ENCODE peak calls at places on chromosomes 13 and 19, in five cellular contexts. A is upper lobe of left lung, P is esophagus squamous epithelium, Y is heart left ventricle, O is IMR-90. I is an unnamed sample. For H3K4me1, the result is how much of the 10 kb centered on the place peaks cover.

GRCh38 chr13:54016548-54016947 is 987.9 kb downstream of the OLFM4 start:
- DNase-seq in A (no peak), P (no peak), Y (no peak), O (no peak), I (no peak)

GRCh38 chr19:1411255-1412191 is 4.1 kb downstream of the DAZAP1 start:
- DNase-seq in A (no peak), P (no peak), Y (peak), O (peak), I (no peak)

GRCh38 chr13:85755123-85755522 is 44.1 kb downstream of the SLITRK6 start:
- DNase-seq in A (no peak), P (no peak), Y (no peak), O (peak), I (no peak)

GRCh38 chr19:16233836-16234551 is 36.3 kb downstream of the AP1M1 start:
- DNase-seq in A (no peak), P (no peak), Y (no peak), O (no peak), I (no peak)

GRCh38 chr19:45767410-45767880 is 1.6 kb downstream of the SIX5 start:
- DNase-seq in A (peak), P (no peak), Y (peak), O (peak), I (peak)

GRCh38 chr19:36113895-36114762 is 546 bp downstream of the POLR2I start:
- DNase-seq in A (peak), P (no peak), Y (peak), O (peak), I (peak)

GRCh38 chr19:3207466-3208242 is 16.8 kb upstream of the CELF5 start:
- DNase-seq in A (no peak), P (no peak), Y (no peak), O (no peak), I (no peak)

GRCh38 chr13:50574731-50575130 is 268.8 kb downstream of the DLEU7 start:
- DNase-seq in A (no peak), P (no peak), Y (no peak), O (no peak), I (no peak)

GRCh38 chr19:38045554-38046253 is 138.7 kb downstream of the SIPA1L3 start:
- DNase-seq in A (no peak), P (no peak), Y (no peak), O (no peak), I (no peak)

GRCh38 chr13:20129076-20129475 is 31.8 kb downstream of the GJA3 start:
- DNase-seq in A (no peak), P (no peak), Y (no peak), O (no peak), I (no peak)

GRCh38 chr13:29100739-29101138 is 280.6 kb downstream of the MTUS2 start:
- DNase-seq in A (no peak), P (no peak), Y (no peak), O (no peak), I (no peak)

GRCh38 chr13:79781829-79782540 is 301.0 kb downstream of the NDFIP2 start:
- DNase-seq in A (no peak), P (no peak), Y (no peak), O (peak), I (no peak)

GRCh38 chr13:104750377-104750776 is 1684.2 kb upstream of the SLC10A2 start:
- DNase-seq in A (no peak), P (no peak), Y (no peak), O (no peak), I (no peak)

GRCh38 chr13:104648291-104648690 is 1582.1 kb upstream of the SLC10A2 start:
- DNase-seq in A (no peak), P (no peak), Y (no peak), O (no peak), I (no peak)

GRCh38 chr19:15288146-15288963 is 44.0 kb downstream of the BRD4 start:
- DNase-seq in A (no peak), P (no peak), Y (no peak), O (peak), I (no peak)

GRCh38 chr13:33751151-33751550 is 66.8 kb upstream of the RFC3 start:
- DNase-seq in A (no peak), P (no peak), Y (no peak), O (peak), I (no peak)

GRCh38 chr13:110985570-110985969 is 70.7 kb upstream of the ANKRD10 start:
- DNase-seq in A (no peak), P (no peak), Y (no peak), O (peak), I (no peak)

GRCh38 chr19:2044709-2045500 is 6.1 kb downstream of the MKNK2 start:
- DNase-seq in A (no peak), P (no peak), Y (no peak), O (no peak), I (no peak)

GRCh38 chr19:31991984-31992655 is 353.3 kb upstream of the ZNF507 start:
- DNase-seq in A (no peak), P (no peak), Y (no peak), O (no peak), I (no peak)

GRCh38 chr13:73598021-73598712 is 536.0 kb downstream of the KLF12 start:
- DNase-seq in A (no peak), P (no peak), Y (no peak), O (peak), I (no peak)

GRCh38 chr13:98978280-98978679 is 416 bp upstream of the DOCK9 start:
- DNase-seq in A (no peak), P (no peak), Y (no peak), O (peak), I (no peak)
- H3K4me1 ChIP-seq in A (under half), P (under half), Y (under half), O (under half), I (under half)

GRCh38 chr13:30115257-30115600 is 192.1 kb downstream of the KATNAL1 start:
- DNase-seq in A (no peak), P (no peak), Y (no peak), O (no peak), I (no peak)

GRCh38 chr13:30113983-30114491 is 193.3 kb downstream of the KATNAL1 start:
- DNase-seq in A (peak), P (no peak), Y (no peak), O (no peak), I (no peak)

GRCh38 chr13:30113531-30113930 is 193.8 kb downstream of the KATNAL1 start:
- DNase-seq in A (no peak), P (no peak), Y (no peak), O (no peak), I (no peak)

GRCh38 chr13:30116379-30116778 is 191.0 kb downstream of the KATNAL1 start:
- DNase-seq in A (no peak), P (no peak), Y (no peak), O (no peak), I (no peak)

GRCh38 chr13:30114586-30115256 is 192.6 kb downstream of the KATNAL1 start:
- DNase-seq in A (peak), P (peak), Y (peak), O (peak), I (peak)
- TF ChIP-seq POLR2A in A (no peak), P (peak), Y (no peak), O (no peak), I (no peak)

DNA sequence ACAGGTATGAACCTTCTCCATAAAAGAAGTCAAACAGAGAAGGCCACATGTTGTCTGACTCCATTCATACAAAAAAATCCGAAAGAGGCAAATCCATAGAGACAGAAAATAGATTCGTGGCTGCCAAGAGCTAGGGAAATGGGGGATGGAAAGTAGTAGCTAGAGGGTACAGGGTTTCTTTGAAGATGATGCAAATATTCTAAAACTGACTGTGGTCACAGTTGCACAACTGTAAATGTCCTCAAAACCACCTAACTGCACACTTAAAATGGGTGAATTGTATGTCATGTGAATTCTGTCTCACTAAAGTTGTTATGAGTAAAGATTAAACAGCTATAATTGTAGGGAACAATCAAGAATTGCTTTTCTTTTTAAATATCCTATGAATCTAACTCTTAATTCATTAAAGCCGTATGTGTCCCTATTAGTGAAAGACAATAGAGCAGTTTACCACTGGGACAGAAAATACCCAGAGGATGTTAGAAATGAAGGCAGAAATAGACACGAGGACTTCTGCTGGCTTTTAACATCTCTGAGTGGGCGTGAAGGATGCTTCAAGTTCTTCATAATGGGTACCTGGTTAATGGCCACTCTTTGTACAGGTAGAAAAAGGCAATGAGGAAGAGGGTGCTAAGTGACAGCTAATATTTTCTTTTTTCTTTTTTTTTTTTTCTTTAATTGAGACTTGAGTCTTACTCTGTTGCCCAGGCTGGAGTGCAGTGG is 21.2 kb downstream of the INSR start:
- DNase-seq in A (no peak), P (no peak), Y (no peak), O (no peak), I (no peak)
- H3K4me1 ChIP-seq in A (under half), P (under half), Y (under half), O (under half), I (under half)

GRCh38 chr19:50190439-50190891 is 13.0 kb upstream of the MYH14 start:
- DNase-seq in A (no peak), P (no peak), Y (no peak), O (no peak), I (no peak)
- TF ChIP-seq POLR2A in A (no peak), P (no peak), Y (no peak), O (no peak), I (no peak)